ENCODE peak calls at places on chromosomes 2 and 18, in four cellular contexts. L, H, M and K are unnamed samples.

GRCh38 chr2:148122788-148123187 is 101.9 kb downstream of the MBD5 start:
- DNase-seq in L (no peak), M (no peak), H (no peak), K (no peak)

GRCh38 chr2:206201075-206201848 is 41.6 kb downstream of the EEF1B2 start:
- DNase-seq in M (no peak), H (no peak), L (no peak), K (no peak)

GRCh38 chr18:64615047-64615446 is 466.2 kb upstream of the LINC00305 start:
- DNase-seq in L (no peak), H (no peak), M (no peak), K (no peak)

GRCh38 chr2:47300081-47300480 is 102.9 kb upstream of the MSH2 start:
- DNase-seq in L (no peak), H (no peak), M (no peak), K (no peak)

GRCh38 chr2:30934071-30934470 is 126.8 kb upstream of the CAPN13 start:
- DNase-seq in M (no peak), L (no peak), H (no peak), K (no peak)

GRCh38 chr2:224927671-224928173 is 114.5 kb downstream of the DOCK10 start:
- DNase-seq in M (no peak), H (no peak), L (no peak), K (no peak)

GRCh38 chr2:112006076-112006410 is 49.0 kb upstream of the TMEM87B start:
- DNase-seq in L (no peak), M (no peak), H (no peak), K (no peak)

GRCh38 chr2:239262484-239263230 is 138.2 kb downstream of the HDAC4 start:
- DNase-seq in L (no peak), M (no peak), H (no peak), K (no peak)

GRCh38 chr2:236968101-236968886 is 117.4 kb upstream of the COPS8 start:
- DNase-seq in M (no peak), H (peak; percentile 58), L (no peak), K (no peak)

GRCh38 chr18:43563780-43564179 is 286.5 kb upstream of the SYT4 start:
- DNase-seq in L (no peak), M (no peak), H (peak; percentile 12), K (no peak)

GRCh38 chr2:240922234-240922981 is 16.3 kb downstream of the CROCC2 start:
- DNase-seq in M (no peak), H (no peak), L (no peak), K (no peak)

GRCh38 chr2:127104881-127105655 is 1.9 kb downstream of the BIN1 start:
- DNase-seq in M (no peak), H (no peak), L (no peak), K (peak; percentile 10)

GRCh38 chr2:165016772-165017411 is 61.6 kb upstream of the SLC38A11 start:
- DNase-seq in L (peak; percentile 28), M (no peak), H (peak; percentile 48), K (peak; percentile 45)

GRCh38 chr2:148582679-148583511 is 61.7 kb upstream of the EPC2 start:
- DNase-seq in M (no peak), H (no peak), L (no peak), K (no peak)

GRCh38 chr18:7141287-7141686 is 23.7 kb upstream of the LAMA1 start:
- DNase-seq in M (no peak), H (no peak), L (no peak), K (no peak)

GRCh38 chr2:238294046-238294392 is 5.6 kb upstream of the PER2 start:
- DNase-seq in L (no peak), M (no peak), H (no peak), K (peak; percentile 1)

GRCh38 chr18:52160652-52161051 is 179.3 kb upstream of the DCC start:
- DNase-seq in L (no peak), M (no peak), H (no peak), K (no peak)

GRCh38 chr2:60426341-60426740 is 127.1 kb downstream of the BCL11A start:
- DNase-seq in H (no peak), L (no peak), M (no peak), K (no peak)

GRCh38 chr2:223601932-223602676 is at the start of gene SCG2:
- DNase-seq in M (peak; percentile 46), H (peak; percentile 42), L (peak; percentile 64), K (peak; percentile 75)

GRCh38 chr2:178484245-178485041 is 4.2 kb downstream of the PLEKHA3 start:
- DNase-seq in H (no peak), M (peak; percentile 10), L (no peak), K (no peak)

GRCh38 chr2:217653240-217653639 is 349.6 kb downstream of the TNS1 start:
- DNase-seq in M (no peak), L (peak; percentile 58), H (no peak), K (no peak)

GRCh38 chr2:161445097-161445496 is 29.0 kb downstream of the TBR1 start:
- DNase-seq in H (no peak), M (no peak), L (no peak), K (no peak)

GRCh38 chr18:71209944-71210343 is 921.1 kb downstream of the SOCS6 start:
- DNase-seq in H (no peak), L (no peak), M (no peak), K (no peak)

GRCh38 chr18:8826514-8826913 is 121.2 kb downstream of the MTCL1 start:
- DNase-seq in L (no peak), H (no peak), M (no peak), K (no peak)

GRCh38 chr2:218733615-218734021 is 23.0 kb downstream of the TTLL4 start:
- DNase-seq in H (peak; percentile 84), M (no peak), L (peak; percentile 10), K (no peak)

GRCh38 chr18:45619062-45619825 is 4.0 kb downstream of the SLC14A2 start:
- DNase-seq in M (no peak), H (no peak), L (no peak), K (no peak)

GRCh38 chr2:151230627-151231026 is 31.0 kb downstream of the RBM43 start:
- DNase-seq in L (no peak), M (no peak), H (no peak), K (no peak)

GRCh38 chr18:46676162-46676830 is 19.3 kb upstream of the LOXHD1 start:
- DNase-seq in M (no peak), L (no peak), H (no peak), K (no peak)

GRCh38 chr2:19753314-19753713 is 148.5 kb downstream of the TTC32 start:
- DNase-seq in M (no peak), H (no peak), L (no peak), K (no peak)

GRCh38 chr2:180733330-180733729 is 247.1 kb upstream of the UBE2E3 start:
- DNase-seq in L (no peak), M (no peak), H (no peak), K (no peak)

GRCh38 chr2:180732337-180732736 is 248.1 kb upstream of the UBE2E3 start:
- DNase-seq in H (no peak), M (no peak), L (no peak), K (no peak)

GRCh38 chr2:180730976-180731375 is 249.4 kb upstream of the UBE2E3 start:
- DNase-seq in H (peak; percentile 28), L (no peak), M (no peak), K (no peak)

GRCh38 chr2:180723712-180724111 is 256.7 kb upstream of the UBE2E3 start:
- DNase-seq in M (no peak), H (no peak), L (no peak), K (no peak)

DNA sequence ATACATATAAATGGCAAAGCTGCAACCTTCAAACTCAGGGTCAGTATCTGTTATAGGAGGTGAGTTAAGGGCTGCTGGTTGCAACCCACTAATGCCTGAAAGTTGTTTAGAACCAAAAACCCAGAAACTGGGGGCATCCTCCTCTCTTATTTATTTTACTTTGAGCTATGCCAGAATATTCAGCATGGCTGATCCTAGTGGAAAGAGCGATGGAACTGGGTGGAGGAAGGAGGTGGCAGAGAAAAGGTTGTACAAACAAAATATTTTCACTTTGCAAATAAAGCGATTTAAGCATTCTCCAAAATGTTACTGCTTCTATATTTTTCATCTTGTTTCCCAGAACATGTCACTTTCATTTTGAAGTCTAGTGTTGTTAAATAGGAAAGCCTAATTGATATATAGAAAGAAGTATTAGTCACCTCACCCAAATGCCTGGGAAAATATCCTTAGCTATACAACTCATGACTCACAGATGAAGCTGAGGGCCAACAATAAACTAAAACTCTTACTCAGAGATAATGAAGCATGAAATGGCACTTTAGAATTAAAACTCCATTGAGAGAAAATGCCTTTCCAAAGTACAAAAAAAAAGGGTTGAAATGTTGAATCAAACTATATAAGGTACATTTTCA is 251.4 kb upstream of the UBE2E3 start:
- DNase-seq in L (peak; percentile 17), M (no peak), H (no peak), K (no peak)
- TF ChIP-seq JUN in L (no peak), M (no peak), H (no peak), K (no peak)

DNA sequence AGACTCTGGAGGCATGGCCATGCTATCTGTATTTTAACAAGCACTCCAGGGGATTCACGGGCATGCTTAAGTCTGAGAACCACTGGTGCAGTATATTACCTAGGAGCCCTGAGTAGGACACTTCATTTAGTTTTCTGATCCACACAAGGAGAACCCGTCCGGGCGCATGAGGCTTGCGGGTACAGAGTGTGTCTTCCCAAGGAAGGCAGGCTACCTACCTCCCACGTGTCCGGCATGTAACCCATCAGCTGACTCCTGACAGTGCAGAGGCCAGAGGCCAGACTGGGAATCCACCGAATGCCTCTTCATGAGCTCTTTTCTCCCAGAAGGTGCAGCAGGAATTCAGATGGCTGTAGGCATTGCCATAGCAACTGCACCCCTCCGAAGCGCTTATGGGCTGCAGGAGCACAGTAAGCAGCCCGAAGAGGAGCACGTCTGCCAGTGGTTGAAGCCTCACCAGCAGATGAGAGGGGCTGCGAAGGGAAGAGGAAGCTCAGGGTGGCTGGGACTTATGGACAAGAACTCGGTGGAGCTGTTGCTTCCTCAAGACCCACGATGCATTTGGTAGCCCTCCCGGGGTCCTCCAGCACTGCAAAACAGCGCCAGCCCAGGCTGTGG is 33.8 kb upstream of the DNMT3A start:
- DNase-seq in L (no peak), H (no peak), M (no peak), K (no peak)
- TF ChIP-seq ESRRA in L (no peak), H (no peak), M (no peak), K (no peak)

GRCh38 chr2:27752551-27753237 is 18.8 kb upstream of the MRPL33 start:
- DNase-seq in M (peak; percentile 38), H (peak; percentile 87), L (no peak), K (peak; percentile 56)
- TF ChIP-seq MAX in M (no peak), H (peak; percentile 73), L (no peak), K (no peak)

DNA sequence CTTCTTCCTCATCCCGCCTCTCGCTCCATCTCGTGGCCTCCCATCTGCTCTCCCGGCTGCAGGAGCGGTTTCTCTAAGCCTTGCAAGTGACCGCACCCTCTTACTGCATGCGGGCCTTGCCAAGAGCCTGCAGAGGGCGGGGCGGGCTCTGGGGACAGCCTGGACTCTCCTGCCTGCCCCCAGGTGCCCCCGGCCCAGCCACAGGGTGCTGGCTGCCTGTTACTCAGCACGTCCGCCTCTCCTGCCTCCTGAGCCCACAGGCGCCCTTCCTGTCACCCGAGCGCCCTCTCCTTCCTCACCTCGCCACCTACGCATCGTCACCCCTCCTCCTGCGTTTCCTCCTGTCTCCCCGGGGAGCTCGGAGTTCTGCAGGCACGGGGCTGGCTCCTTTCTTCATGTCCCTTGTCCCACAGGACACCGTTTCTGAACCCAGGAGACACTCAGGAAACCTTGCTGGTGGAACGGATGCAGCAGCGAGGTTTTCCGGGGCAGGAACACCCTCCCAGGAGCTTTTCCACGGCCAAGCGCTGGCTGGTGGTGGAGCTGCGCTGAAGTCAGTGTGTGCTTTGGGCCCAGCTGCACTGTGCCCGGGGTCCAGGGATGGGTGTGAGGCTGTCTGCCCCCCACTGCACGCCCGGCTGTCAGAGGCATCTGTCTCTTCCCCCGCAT is 28.5 kb downstream of the HPCAL1 start:
- DNase-seq in H (no peak), L (peak; percentile 36), M (peak; percentile 58), K (peak; percentile 42)
- TF ChIP-seq JUN in H (no peak), L (no peak), M (no peak), K (no peak)